ENCODE peak calls at places on chromosomes 4 and X, in six cellular contexts. T, E, F, M, D and P are unnamed samples.

GRCh38 chr4:140048419-140049022 is 105.5 kb downstream of the MAML3 start:
- DNase-seq in D (no peak), T (no peak), F (no peak), E (no peak), M (no peak), P (no peak)

GRCh38 chrX:120604359-120604782 is 470 bp downstream of the MCTS1 start:
- DNase-seq in M (no peak), D (no peak), F (no peak), E (peak), T (peak), P (peak)

GRCh38 chrX:43939187-43939926 is 33.8 kb downstream of the NDP start:
- DNase-seq in E (no peak), M (no peak), F (no peak), D (no peak), T (no peak), P (no peak)

GRCh38 chr4:70936200-70936787 is 34.1 kb downstream of the MOB1B start:
- DNase-seq in D (no peak), T (no peak), E (no peak), F (no peak), M (no peak), P (no peak)

GRCh38 chrX:73847991-73848390 is 285.0 kb downstream of the CHIC1 start:
- DNase-seq in T (no peak), F (no peak), D (no peak), E (no peak), M (no peak), P (no peak)

GRCh38 chr4:108540536-108540935 is 79.8 kb upstream of the RPL34 start:
- DNase-seq in M (no peak), T (no peak), F (no peak), D (no peak), E (no peak), P (no peak)

GRCh38 chr4:8050555-8051206 is 107.9 kb downstream of the ABLIM2 start:
- DNase-seq in M (peak), E (no peak), D (peak), F (no peak), T (no peak), P (no peak)

GRCh38 chr4:76339364-76339763 is 32.8 kb downstream of the STBD1 start:
- DNase-seq in T (no peak), F (no peak), M (no peak), D (no peak), E (peak), P (no peak)

GRCh38 chr4:140408974-140409373 is 18.5 kb downstream of the CLGN start:
- DNase-seq in D (no peak), T (no peak), F (no peak), M (no peak), E (no peak), P (no peak)

GRCh38 chrX:11481035-11481434 is 184.7 kb downstream of the ARHGAP6 start:
- DNase-seq in M (no peak), T (no peak), D (no peak), E (no peak), F (no peak), P (no peak)

GRCh38 chrX:66408507-66408906 is 230.4 kb downstream of the EDA2R start:
- DNase-seq in F (no peak), D (no peak), E (no peak), T (peak), M (no peak), P (peak)

GRCh38 chr4:67452100-67452887 is 93.0 kb downstream of the CENPC start:
- DNase-seq in T (no peak), M (no peak), F (no peak), D (no peak), E (no peak), P (no peak)

GRCh38 chrX:13533726-13534125 is 35.7 kb upstream of the EGFL6 start:
- DNase-seq in F (no peak), M (no peak), D (no peak), E (peak), T (no peak), P (no peak)

GRCh38 chr4:6746721-6747689 is 31.0 kb downstream of the BLOC1S4 start:
- DNase-seq in M (peak), T (no peak), D (no peak), F (peak), E (no peak), P (no peak)

GRCh38 chr4:36173923-36174322 is 70.4 kb downstream of the ARAP2 start:
- DNase-seq in T (no peak), D (no peak), E (no peak), M (no peak), F (no peak), P (no peak)

GRCh38 chrX:150352114-150352513 is 11.0 kb upstream of the MAMLD1 start:
- DNase-seq in M (no peak), E (no peak), F (no peak), T (no peak), D (no peak), P (no peak)

GRCh38 chrX:69319376-69319775 is 154.1 kb upstream of the PJA1 start:
- DNase-seq in M (no peak), F (no peak), D (no peak), E (no peak), T (no peak), P (peak)

GRCh38 chr4:84363256-84363655 is 135.8 kb downstream of the NKX6-1 start:
- DNase-seq in T (no peak), D (no peak), E (no peak), M (no peak), F (no peak), P (no peak)

GRCh38 chr4:24770111-24770584 is 25.2 kb upstream of the SOD3 start:
- DNase-seq in F (no peak), E (peak), M (no peak), D (no peak), T (no peak), P (peak)

GRCh38 chr4:184375027-184375426 is 99.3 kb downstream of the IRF2 start:
- DNase-seq in M (no peak), E (no peak), D (no peak), F (no peak), T (no peak), P (no peak)

GRCh38 chr4:33411182-33411581 is 2691.0 kb downstream of the PCDH7 start:
- DNase-seq in D (no peak), M (no peak), E (no peak), F (no peak), T (no peak), P (no peak)

GRCh38 chr4:141352775-141353544 is 132.3 kb downstream of the ZNF330 start:
- DNase-seq in D (no peak), F (no peak), M (no peak), T (no peak), E (peak), P (no peak)

GRCh38 chr4:173399016-173399415 is at the start of gene SCRG1:
- DNase-seq in T (no peak), M (no peak), E (no peak), D (no peak), F (no peak), P (no peak)

GRCh38 chr4:98642991-98643426 is 15.4 kb downstream of the TSPAN5 start:
- DNase-seq in F (no peak), M (no peak), T (no peak), E (peak), D (no peak), P (no peak)

GRCh38 chr4:86043755-86044592 is 315.9 kb downstream of the MAPK10 start:
- DNase-seq in D (no peak), M (no peak), F (no peak), E (peak), T (peak), P (no peak)

GRCh38 chrX:16512401-16512776 is 137.6 kb upstream of the S100G start:
- DNase-seq in E (no peak), D (no peak), T (no peak), M (no peak), F (no peak), P (no peak)

GRCh38 chrX:119041175-119041574 is 31.6 kb upstream of the CT47C1 start:
- DNase-seq in F (peak), T (no peak), D (no peak), M (no peak), E (peak), P (no peak)

GRCh38 chr4:40301592-40301991 is 33.5 kb upstream of the CHRNA9 start:
- DNase-seq in F (no peak), D (no peak), M (no peak), T (peak), E (no peak), P (peak)

GRCh38 chr4:177220376-177220775 is 89.3 kb upstream of the NEIL3 start:
- DNase-seq in M (no peak), T (no peak), D (no peak), E (peak), F (no peak), P (no peak)

GRCh38 chrX:51860679-51861078 is 32.7 kb upstream of the MAGED1 start:
- DNase-seq in F (no peak), M (no peak), E (no peak), T (peak), D (no peak), P (peak)

GRCh38 chr4:92501456-92501855 is 197.7 kb downstream of the GRID2 start:
- DNase-seq in D (no peak), F (no peak), T (no peak), E (no peak), M (no peak), P (no peak)

GRCh38 chrX:39440734-39441305 is 639.6 kb downstream of the MID1IP1 start:
- DNase-seq in T (peak), D (no peak), M (no peak), E (no peak), F (no peak), P (no peak)

GRCh38 chrX:23341452-23341851 is 6.8 kb downstream of the PTCHD1 start:
- DNase-seq in E (no peak), F (no peak), M (no peak), D (no peak), T (no peak), P (no peak)

GRCh38 chr4:5568931-5569330 is 139.4 kb downstream of the EVC2 start:
- DNase-seq in M (no peak), D (no peak), E (no peak), F (no peak), T (no peak), P (no peak)

GRCh38 chrX:136687457-136687856 is 39.5 kb downstream of the CD40LG start:
- DNase-seq in M (no peak), D (no peak), T (no peak), F (no peak), E (no peak), P (no peak)

GRCh38 chr4:170243662-170244288 is 154.0 kb upstream of the AADAT start:
- DNase-seq in E (no peak), D (no peak), M (no peak), T (no peak), F (no peak), P (no peak)

GRCh38 chrX:48971325-48972213 is at the start of gene KCND1:
- DNase-seq in M (peak), E (peak), F (no peak), D (peak), T (no peak), P (no peak)

GRCh38 chrX:48974574-48974973 is 2.9 kb upstream of the KCND1 start:
- DNase-seq in T (no peak), D (no peak), F (no peak), E (no peak), M (no peak), P (no peak)

GRCh38 chrX:48975041-48975440 is 3.4 kb upstream of the KCND1 start:
- DNase-seq in D (no peak), T (no peak), M (no peak), F (no peak), E (no peak), P (no peak)

GRCh38 chrX:48974033-48974432 is 2.4 kb upstream of the KCND1 start:
- DNase-seq in F (no peak), M (no peak), E (no peak), T (no peak), D (no peak), P (no peak)

DNA sequence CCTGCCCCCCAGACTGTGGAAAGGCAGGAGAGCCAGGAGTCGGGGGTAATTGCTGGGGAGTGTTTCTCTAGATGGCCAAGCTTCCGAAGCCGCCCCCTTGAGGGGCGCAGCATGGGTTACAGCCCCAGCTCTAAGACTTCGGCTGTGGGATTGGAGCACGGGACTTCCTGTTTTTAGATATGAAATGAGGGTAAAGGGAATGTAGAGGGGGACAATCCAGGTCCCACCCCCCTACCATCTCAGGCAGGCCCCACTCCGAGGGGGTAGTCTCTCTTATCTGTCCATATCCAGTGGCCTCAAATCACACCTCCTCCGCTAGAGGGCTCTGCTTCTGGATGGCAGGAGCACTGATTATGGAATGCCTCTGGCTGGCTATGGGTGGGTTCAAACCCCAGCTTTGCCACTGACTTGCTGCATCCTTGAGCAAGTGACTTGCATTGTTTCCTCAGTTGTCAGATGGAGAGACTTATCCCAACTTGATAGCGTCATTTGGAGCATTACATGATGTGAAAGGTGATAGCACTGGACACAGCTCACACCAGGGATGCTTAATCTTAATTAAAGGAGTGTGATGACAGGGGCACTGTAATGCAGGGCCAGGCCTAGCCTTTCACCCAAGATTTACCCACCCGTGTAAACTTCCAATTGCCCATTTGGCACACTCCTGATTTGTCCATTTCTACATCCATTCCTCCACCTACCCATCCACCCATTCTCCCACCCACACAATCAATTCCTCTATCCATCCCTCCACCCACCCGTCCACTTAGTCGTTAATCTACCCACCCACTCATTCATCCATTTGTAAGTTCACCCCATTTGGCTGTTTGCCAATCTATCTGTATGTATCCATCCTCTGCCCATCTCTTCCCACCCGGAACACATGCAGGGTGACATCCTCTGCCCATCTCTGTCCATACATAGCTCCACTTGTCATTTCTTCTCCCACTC is 845 bp upstream of the KCND1 start:
- DNase-seq in D (no peak), T (peak), E (peak), F (no peak), M (no peak), P (peak)
- TF ChIP-seq CTCF in D (peak), T (peak), E (peak), F (peak), M (peak), P (peak)

DNA sequence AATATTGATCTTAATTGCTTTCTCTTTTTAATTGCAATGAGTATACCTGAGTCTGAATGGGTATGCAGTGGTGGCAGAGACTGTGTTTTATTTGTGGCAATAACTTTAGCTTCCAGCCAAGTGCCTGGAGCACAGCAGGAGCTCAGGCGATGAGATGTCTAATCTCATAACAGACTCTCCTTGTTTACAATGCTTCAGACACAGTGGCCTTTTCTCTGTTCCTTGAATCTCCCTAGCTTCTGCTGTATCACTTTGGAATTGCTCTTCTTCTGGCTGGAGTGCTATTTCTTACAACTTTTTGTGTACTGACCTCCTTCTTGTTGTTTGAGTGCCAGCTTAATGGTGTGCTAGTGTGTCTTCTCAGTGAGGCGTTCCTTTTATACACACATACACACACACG is 91.6 kb upstream of the UNC5C start:
- DNase-seq in E (no peak), F (no peak), D (no peak), T (no peak), M (no peak), P (no peak)
- TF ChIP-seq CTCF in E (no peak), F (no peak), D (no peak), T (no peak), M (no peak), P (no peak)

GRCh38 chrX:56764153-56764974 is 35.3 kb downstream of the NBDY start:
- DNase-seq in E (peak), T (peak), D (peak), F (peak), M (peak), P (peak)
- TF ChIP-seq CTCF in E (peak), T (peak), D (peak), F (peak), M (peak), P (peak)

GRCh38 chr4:66169341-66169740 is 499.1 kb upstream of the EPHA5 start:
- DNase-seq in T (no peak), F (no peak), D (no peak), E (no peak), M (no peak), P (no peak)
- TF ChIP-seq CTCF in T (no peak), F (no peak), D (no peak), E (peak), M (no peak), P (no peak)

GRCh38 chr4:95362906-95363578 is 185.7 kb downstream of the UNC5C start:
- DNase-seq in D (no peak), E (no peak), F (no peak), T (no peak), M (no peak), P (no peak)
- TF ChIP-seq CTCF in D (no peak), E (no peak), F (no peak), T (no peak), M (no peak), P (no peak)

DNA sequence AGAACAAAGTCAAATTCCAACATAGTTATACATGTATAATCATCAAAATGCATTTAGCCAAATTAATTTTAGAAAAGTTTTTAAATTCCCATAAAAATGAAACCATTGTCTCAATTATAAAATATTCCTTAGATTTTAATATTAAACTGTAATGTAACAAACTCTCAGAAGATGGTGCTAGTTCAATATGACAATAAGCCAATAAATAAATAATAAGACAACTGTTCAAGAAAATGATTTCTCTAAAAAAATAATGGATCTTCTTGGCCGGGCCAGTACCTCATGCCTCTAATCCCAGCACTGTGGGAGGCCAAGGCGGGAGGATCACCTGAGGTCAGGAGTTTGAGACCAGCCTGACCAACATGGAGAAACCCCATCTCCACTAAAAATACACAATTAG is 80.3 kb downstream of the RAB28 start:
- DNase-seq in E (no peak), T (no peak), D (no peak), F (no peak), M (no peak), P (no peak)
- TF ChIP-seq CTCF in E (peak), T (no peak), D (no peak), F (no peak), M (no peak), P (no peak)